ENCODE peak calls at places on chromosomes 7 and 10, in eight cellular contexts. A is NCI-H345; H is T-helper 1 cell; T is body of pancreas; O is naive thymus-derived CD8-positive, alpha-beta T cell; C is sigmoid colon; N is lung microvascular endothelial cell; P is PC-9. W is an unnamed sample.

GRCh38 chr10:68997216-68997615 is 8.6 kb downstream of the KIFBP start:
- DNase-seq in A (no peak), H (no peak), T (no peak), O (no peak), C (no peak), N (no peak), P (no peak), W (no peak)

GRCh38 chr10:105797234-105797890 is 1156.3 kb downstream of the SORCS3 start:
- DNase-seq in A (peak; percentile 1), H (no peak), T (peak; percentile 49), O (no peak), C (no peak), N (peak; percentile 6), P (no peak), W (no peak)

GRCh38 chr7:130896898-130897514 is 163.0 kb upstream of the KLF14 start:
- DNase-seq in A (peak; percentile 33), H (peak; percentile 54), T (peak; percentile 77), O (peak; percentile 64), C (peak; percentile 81), N (peak; percentile 93), P (peak; percentile 50), W (peak; percentile 81)

GRCh38 chr7:100604078-100604975 is 2.2 kb downstream of the PCOLCE start:
- DNase-seq in A (peak; percentile 66), H (peak; percentile 58), T (peak; percentile 78), O (peak; percentile 53), C (peak; percentile 93), N (peak; percentile 48), P (peak; percentile 54), W (peak; percentile 77)

GRCh38 chr7:132650498-132650897 is 74.2 kb upstream of the PLXNA4 start:
- DNase-seq in A (no peak), H (no peak), T (no peak), O (no peak), C (no peak), N (no peak), P (peak; percentile 41), W (no peak)

GRCh38 chr7:51314726-51315125 is 1.9 kb downstream of the COBL start:
- DNase-seq in A (peak; percentile 14), H (no peak), T (peak; percentile 48), O (no peak), C (peak; percentile 37), N (no peak), P (peak; percentile 67), W (no peak)

GRCh38 chr7:40782836-40783235 is 648.0 kb downstream of the SUGCT start:
- DNase-seq in A (no peak), H (no peak), T (no peak), O (no peak), C (no peak), N (no peak), P (no peak), W (no peak)

GRCh38 chr10:44036425-44036824 is 348.5 kb downstream of the CXCL12 start:
- DNase-seq in A (no peak), H (no peak), T (no peak), O (no peak), C (no peak), N (no peak), P (no peak), W (no peak)

GRCh38 chr10:109089779-109090178 is 833.5 kb downstream of the XPNPEP1 start:
- DNase-seq in A (no peak), H (no peak), T (no peak), O (no peak), C (no peak), N (no peak), P (no peak), W (no peak)

GRCh38 chr7:128067983-128068382 is 36.7 kb upstream of the LRRC4 start:
- DNase-seq in A (no peak), H (no peak), T (no peak), O (no peak), C (no peak), N (no peak), P (no peak), W (no peak)

GRCh38 chr7:2143450-2143849 is 89.3 kb downstream of the MAD1L1 start:
- DNase-seq in A (no peak), H (no peak), T (no peak), O (no peak), C (no peak), N (no peak), P (no peak), W (no peak)